ENCODE peak calls at places on chromosomes 1 and 21, in seven cellular contexts. C is Karpas-422, R is lower lobe of right lung, D is IMR-90, J is mammary epithelial cell, U is fibroblast of lung, G is psoas muscle. W is an unnamed sample. For H3K36me3, the result is how much of the 10 kb centered on the place peaks cover.

GRCh38 chr1:112927462-112927971 is 28.5 kb downstream of the SLC16A1 start:
- DNase-seq in R (no peak), C (no peak), G (no peak), J (no peak), U (no peak), D (no peak), W (no peak)

GRCh38 chr1:85579619-85580018 is 942 bp upstream of the CCN1 start:
- DNase-seq in D (peak), C (no peak), R (no peak), G (no peak), J (no peak), U (peak), W (peak)

GRCh38 chr1:222792744-222793143 is 22.1 kb upstream of the DISP1 start:
- DNase-seq in C (peak), U (peak), R (no peak), J (no peak), D (peak), G (no peak), W (no peak)

GRCh38 chr1:112702420-112703261 is 4.3 kb downstream of the RHOC start:
- DNase-seq in D (no peak), U (no peak), G (no peak), R (no peak), J (no peak), C (no peak), W (peak)

GRCh38 chr1:109889094-109889493 is 21.6 kb upstream of the CSF1 start:
- DNase-seq in D (no peak), G (no peak), J (no peak), C (no peak), U (no peak), R (no peak), W (no peak)

GRCh38 chr1:247849616-247850015 is 7.4 kb upstream of the TRIM58 start:
- DNase-seq in D (no peak), R (no peak), U (no peak), C (no peak), J (peak), G (no peak), W (no peak)

GRCh38 chr1:203778789-203779188 is 13.8 kb downstream of the LAX1 start:
- DNase-seq in J (no peak), D (no peak), G (no peak), U (no peak), R (no peak), C (no peak), W (no peak)

GRCh38 chr1:36323636-36324321 is at the start of gene EVA1B:
- DNase-seq in U (peak), G (peak), D (peak), J (peak), R (peak), C (no peak), W (peak)

GRCh38 chr21:15496896-15497295 is 232.9 kb upstream of the USP25 start:
- DNase-seq in G (no peak), R (no peak), C (no peak), U (no peak), D (no peak), J (no peak), W (no peak)

GRCh38 chr21:36330904-36331303 is 10.9 kb downstream of the MORC3 start:
- DNase-seq in R (no peak), J (peak), C (peak), G (no peak), U (peak), D (peak), W (no peak)

GRCh38 chr1:171245458-171246064 is 2.7 kb upstream of the FMO1 start:
- DNase-seq in D (peak), J (peak), U (peak), G (no peak), R (no peak), C (peak), W (peak)

GRCh38 chr1:93769767-93770166 is 88.1 kb upstream of the BCAR3 start:
- DNase-seq in J (no peak), R (no peak), U (no peak), D (no peak), G (no peak), C (no peak), W (no peak)

GRCh38 chr21:15139881-15140280 is 75.1 kb upstream of the NRIP1 start:
- DNase-seq in U (no peak), C (no peak), J (no peak), G (no peak), D (no peak), R (no peak), W (no peak)

GRCh38 chr1:158016651-158017335 is 23.3 kb downstream of the KIRREL1 start:
- DNase-seq in D (no peak), J (peak), G (no peak), C (no peak), R (no peak), U (no peak), W (no peak)

GRCh38 chr1:18868801-18869424 is 9.5 kb upstream of the TAS1R2 start:
- DNase-seq in D (no peak), C (peak), U (no peak), G (no peak), J (no peak), R (no peak), W (no peak)

GRCh38 chr21:42523211-42523610 is 9.6 kb downstream of the SLC37A1 start:
- DNase-seq in C (no peak), R (no peak), U (no peak), J (no peak), G (no peak), D (no peak), W (no peak)

GRCh38 chr1:228376651-228377631 is 29.7 kb downstream of the TRIM11 start:
- DNase-seq in G (peak), C (no peak), R (peak), D (no peak), J (no peak), U (no peak), W (peak)

GRCh38 chr1:6762060-6762459 is 23.2 kb upstream of the CAMTA1 start:
- DNase-seq in D (no peak), R (no peak), C (no peak), G (no peak), J (peak), U (no peak), W (peak)

GRCh38 chr21:44946254-44947041 is 6.6 kb downstream of the SLX9 start:
- DNase-seq in J (no peak), D (no peak), U (no peak), R (peak), G (peak), C (no peak), W (peak)

GRCh38 chr1:47533176-47534039 is 95.6 kb downstream of the FOXD2 start:
- DNase-seq in C (no peak), D (peak), G (peak), U (peak), J (no peak), R (peak), W (peak)

GRCh38 chr1:247487057-247487456 is 29.2 kb upstream of the OR2B11 start:
- DNase-seq in U (no peak), G (no peak), R (no peak), C (peak), D (peak), J (peak), W (no peak)

GRCh38 chr21:14620152-14620551 is 74.0 kb upstream of the SAMSN1 start:
- DNase-seq in J (no peak), G (no peak), R (no peak), D (no peak), C (no peak), U (no peak), W (no peak)

GRCh38 chr1:155897746-155898145 is 13.4 kb downstream of the RIT1 start:
- DNase-seq in C (no peak), D (peak), G (no peak), U (no peak), J (no peak), R (no peak), W (no peak)

GRCh38 chr1:155904261-155904660 is 6.9 kb downstream of the RIT1 start:
- DNase-seq in C (no peak), D (no peak), J (no peak), R (no peak), U (no peak), G (no peak), W (no peak)

GRCh38 chr1:155900161-155900560 is 11.0 kb downstream of the RIT1 start:
- DNase-seq in U (no peak), D (no peak), J (no peak), G (no peak), R (no peak), C (no peak), W (no peak)

GRCh38 chr1:155899683-155900082 is 11.5 kb downstream of the RIT1 start:
- DNase-seq in G (no peak), D (no peak), C (no peak), J (no peak), U (no peak), R (no peak), W (no peak)
- H3K36me3 ChIP-seq in G (under half), D (half or more), C (under half), J (under half), U (under half), R (half or more), W (half or more)

DNA sequence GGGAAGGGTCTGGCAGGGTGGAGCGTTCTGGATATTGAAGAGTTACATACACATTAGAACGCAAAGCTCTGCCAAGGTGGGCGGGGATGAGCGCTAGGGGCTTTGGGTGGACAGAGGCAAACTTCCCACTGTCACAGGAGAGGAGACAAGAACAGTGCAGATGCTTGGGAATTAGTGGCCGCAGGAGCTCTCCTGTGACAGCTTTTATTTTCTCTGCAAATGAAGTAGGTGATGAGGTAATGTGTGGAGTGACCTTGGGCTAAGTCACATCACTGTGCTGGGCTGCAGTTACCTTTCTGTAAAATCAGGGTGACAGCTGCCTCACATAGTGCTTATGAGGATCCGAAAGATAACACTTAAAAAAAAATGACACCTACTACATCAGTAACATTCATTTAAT is 31.4 kb downstream of the PCSK9 start:
- DNase-seq in G (peak), D (no peak), J (no peak), U (no peak), C (no peak), R (no peak), W (no peak)
- H3K36me3 ChIP-seq in G (under half), D (half or more), J (under half), U (under half), C (under half), R (half or more), W (half or more)

GRCh38 chr1:151187205-151187604 is 2.8 kb downstream of the VPS72 start:
- DNase-seq in U (no peak), C (no peak), D (no peak), R (no peak), G (no peak), J (no peak), W (no peak)
- H3K36me3 ChIP-seq in U (under half), C (under half), D (under half), R (under half), G (under half), J (under half), W (under half)

GRCh38 chr1:37705399-37705798 is 13.1 kb downstream of the CDCA8 start:
- DNase-seq in U (no peak), C (no peak), D (no peak), R (no peak), G (no peak), J (no peak), W (no peak)
- H3K36me3 ChIP-seq in U (under half), C (half or more), D (under half), R (under half), G (under half), J (half or more), W (under half)

GRCh38 chr1:29177022-29177705 is 4.5 kb downstream of the SRSF4 start:
- DNase-seq in G (no peak), J (no peak), U (no peak), R (no peak), D (no peak), C (no peak), W (no peak)

GRCh38 chr1:29180497-29181412 is 945 bp downstream of the SRSF4 start:
- DNase-seq in J (no peak), C (peak), R (no peak), U (no peak), G (no peak), D (no peak), W (peak)

GRCh38 chr1:29172415-29172814 is 9.3 kb downstream of the SRSF4 start:
- DNase-seq in C (no peak), R (no peak), D (no peak), J (no peak), U (no peak), G (no peak), W (no peak)

GRCh38 chr1:29179641-29180184 is 2.0 kb downstream of the SRSF4 start:
- DNase-seq in R (no peak), J (no peak), D (no peak), C (no peak), G (no peak), U (no peak), W (no peak)

DNA sequence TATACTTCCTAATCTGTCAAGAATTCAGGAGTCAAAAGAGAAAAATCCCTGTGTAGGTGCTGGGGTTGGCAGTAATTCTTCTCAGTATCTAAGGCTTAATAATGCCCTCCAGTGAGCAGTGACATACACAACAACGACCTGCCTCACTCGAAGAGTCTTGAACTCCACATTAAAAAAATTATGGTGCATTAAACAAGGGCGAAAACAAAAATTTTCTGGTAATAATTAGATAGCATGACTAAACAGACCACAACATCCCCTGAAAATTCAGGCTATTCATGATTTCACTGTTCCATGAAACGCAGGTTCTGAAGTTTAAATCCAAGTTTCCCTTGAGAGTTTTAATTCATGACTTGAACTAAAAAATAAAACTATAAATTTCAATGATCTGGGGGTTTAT is 5.1 kb downstream of the SRSF4 start:
- DNase-seq in G (no peak), D (no peak), C (no peak), J (no peak), U (peak), R (no peak), W (no peak)
- H3K36me3 ChIP-seq in G (under half), D (under half), C (under half), J (under half), U (under half), R (under half), W (under half)

DNA sequence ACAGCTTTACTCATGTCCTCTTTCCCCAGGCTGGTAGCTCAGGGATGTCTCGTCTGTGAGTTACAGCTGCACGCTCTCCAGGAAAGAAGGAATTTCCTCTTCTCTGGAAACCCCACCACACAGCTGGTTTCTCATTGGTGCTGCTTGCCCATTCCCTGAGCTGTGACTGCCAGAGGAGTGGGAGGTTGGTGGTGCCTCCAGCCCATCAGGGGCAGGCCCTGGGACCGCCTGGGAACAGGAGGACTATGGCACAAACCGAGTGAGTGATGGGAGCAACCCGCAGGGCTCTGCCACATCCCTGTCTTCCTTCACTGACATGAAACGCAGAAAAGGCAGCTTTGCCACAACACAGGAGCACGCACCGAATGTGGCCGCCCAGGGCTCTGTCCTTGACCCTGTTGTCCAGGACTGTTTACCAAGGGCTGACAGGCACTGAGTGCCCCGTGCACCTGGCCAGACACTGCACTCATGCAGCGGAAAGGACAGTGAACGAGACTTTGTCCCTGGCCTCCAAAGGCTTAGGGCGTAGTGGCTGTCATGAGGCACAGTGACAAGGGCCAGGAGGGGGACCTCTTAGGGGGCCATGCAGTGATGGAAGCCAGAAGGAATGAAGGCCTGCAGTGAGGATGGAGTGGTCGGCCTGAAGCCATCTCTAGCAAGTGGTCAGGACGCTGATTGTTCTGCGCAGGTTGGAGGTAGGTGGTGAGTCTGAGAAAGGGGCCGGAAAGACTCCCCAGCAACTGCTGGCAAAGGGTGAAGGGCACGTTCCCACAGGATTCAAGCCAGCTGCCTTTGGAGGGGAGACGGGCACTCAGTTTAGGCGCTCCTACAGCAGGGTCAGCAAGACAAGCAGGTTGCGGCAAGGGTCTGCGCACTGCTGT is 1.7 kb upstream of the CCNL2 start:
- DNase-seq in U (peak), R (no peak), C (no peak), J (no peak), D (peak), G (no peak), W (no peak)
- H3K36me3 ChIP-seq in U (under half), R (half or more), C (under half), J (under half), D (half or more), G (under half), W (under half)

GRCh38 chr1:220011620-220012019 is 34.7 kb downstream of the EPRS1 start:
- DNase-seq in U (no peak), C (no peak), D (peak), G (no peak), R (no peak), J (no peak), W (no peak)
- H3K36me3 ChIP-seq in U (under half), C (under half), D (under half), G (under half), R (half or more), J (under half), W (under half)

GRCh38 chr21:25756190-25756932 is 21.6 kb downstream of the GABPA start:
- DNase-seq in G (no peak), C (no peak), J (no peak), D (no peak), U (no peak), R (no peak), W (no peak)

GRCh38 chr21:25764065-25764464 is 29.3 kb downstream of the GABPA start:
- DNase-seq in J (no peak), R (no peak), U (no peak), D (no peak), C (no peak), G (no peak), W (no peak)

GRCh38 chr21:25759573-25759972 is 24.8 kb downstream of the GABPA start:
- DNase-seq in J (peak), R (no peak), C (no peak), U (no peak), G (no peak), D (peak), W (no peak)

GRCh38 chr21:25760061-25760460 is 25.3 kb downstream of the GABPA start:
- DNase-seq in J (no peak), U (no peak), C (no peak), R (no peak), G (no peak), D (no peak), W (no peak)
- H3K36me3 ChIP-seq in J (under half), U (under half), C (half or more), R (half or more), G (under half), D (under half), W (under half)

DNA sequence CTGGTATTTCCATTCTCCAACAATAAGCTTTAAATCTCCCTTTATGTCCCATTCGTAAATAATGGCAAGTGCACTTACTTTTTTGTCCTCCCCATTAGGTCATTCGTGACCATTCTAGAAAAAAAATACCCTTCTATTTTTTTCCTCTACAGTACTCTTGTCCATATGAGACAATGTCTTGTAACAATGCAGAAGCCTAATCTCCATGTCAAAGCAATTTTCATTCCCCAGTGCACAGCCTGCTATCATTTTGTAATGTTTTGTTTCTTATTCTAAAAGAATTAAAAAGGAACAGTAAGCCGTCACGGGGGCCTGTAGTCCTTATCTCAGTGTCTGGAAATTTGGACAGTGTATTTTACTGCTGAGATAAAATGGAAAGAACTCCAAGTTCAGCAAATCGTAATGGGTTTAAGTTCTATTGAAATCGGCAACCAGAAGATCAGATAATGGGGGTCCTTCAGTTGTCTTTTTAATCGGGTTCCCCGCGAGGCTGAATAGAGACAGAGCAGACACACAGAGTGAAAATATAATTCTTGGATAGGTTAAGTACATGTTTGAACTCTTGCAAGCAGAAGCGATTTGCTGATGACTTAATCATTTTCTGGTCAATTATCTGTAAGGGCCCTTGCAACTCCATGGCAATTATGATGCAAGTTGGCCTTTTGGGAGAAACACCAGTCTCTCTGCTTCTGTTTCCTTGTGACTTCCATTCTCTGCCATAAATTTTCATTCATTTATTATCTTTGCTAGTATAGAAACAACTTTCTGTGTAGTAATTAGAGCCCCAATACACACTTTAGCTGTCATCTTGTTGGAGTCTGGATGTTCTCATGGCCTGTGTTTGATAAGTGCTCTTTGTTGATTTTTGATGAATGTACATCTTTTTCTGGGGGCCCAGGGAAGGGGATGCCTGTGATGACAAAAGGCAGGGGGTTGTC is 22.1 kb downstream of the PROX1 start:
- DNase-seq in C (no peak), D (no peak), R (no peak), G (no peak), U (no peak), J (no peak), W (no peak)
- H3K36me3 ChIP-seq in C (under half), D (under half), R (under half), G (under half), U (under half), J (under half), W (under half)

DNA sequence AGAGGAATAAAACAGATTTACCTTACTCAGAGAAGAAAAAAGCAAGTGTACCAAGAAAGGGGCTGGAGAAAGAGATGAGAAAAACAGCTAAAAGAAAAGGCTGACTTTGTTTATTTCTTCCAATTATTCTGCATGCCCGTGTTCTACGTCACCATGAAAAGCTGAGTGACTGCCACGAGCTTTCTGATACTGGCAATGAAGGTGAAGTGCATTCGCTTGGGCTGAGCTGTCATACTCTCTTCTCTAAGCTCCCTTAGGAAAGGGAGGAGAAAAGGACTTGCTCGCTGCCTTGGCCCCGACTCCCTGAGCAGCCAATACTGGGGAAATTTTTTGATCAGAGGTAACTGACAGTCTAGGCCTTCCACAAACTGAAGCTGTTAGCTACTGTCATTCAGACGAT is 105.4 kb downstream of the SMYD2 start:
- DNase-seq in U (peak), J (no peak), R (no peak), G (no peak), D (no peak), C (no peak), W (no peak)
- H3K36me3 ChIP-seq in U (under half), J (under half), R (under half), G (under half), D (under half), C (under half), W (under half)

W was measured in adrenal gland.